ENCODE peak calls at places on chromosomes 6 and 20, in five cellular contexts. X is left ventricle myocardium inferior, E is fibroblast of lung, B is tibial artery, J is kidney. Q is an unnamed sample. For H3K4me1, the result is how much of the 10 kb centered on the place peaks cover.

GRCh38 chr6:122789862-122790739 is 1.0 kb downstream of the SMPDL3A start:
- DNase-seq in X (peak), E (peak), B (no peak), J (peak), Q (peak)

GRCh38 chr6:683742-684440 is 9.0 kb downstream of the EXOC2 start:
- DNase-seq in X (no peak), E (peak), B (no peak), J (no peak), Q (no peak)

GRCh38 chr6:119347466-119348307 is 1.9 kb downstream of the MAN1A1 start:
- DNase-seq in X (peak), E (peak), B (peak), J (peak), Q (peak)

GRCh38 chr6:17790486-17790885 is 83.8 kb upstream of the NUP153 start:
- DNase-seq in X (no peak), E (no peak), B (no peak), J (no peak), Q (no peak)

GRCh38 chr6:89921691-89922090 is 27.4 kb downstream of the GJA10 start:
- DNase-seq in X (no peak), E (no peak), B (no peak), J (no peak), Q (no peak)

GRCh38 chr6:13012977-13013680 is 296.6 kb downstream of the PHACTR1 start:
- DNase-seq in X (peak), E (no peak), B (peak), J (peak), Q (no peak)

GRCh38 chr6:156976144-156977088 is 199.2 kb downstream of the ARID1B start:
- DNase-seq in X (no peak), E (peak), B (no peak), J (no peak), Q (no peak)

GRCh38 chr20:50193851-50194830 is 3.5 kb downstream of the CEBPB start:
- DNase-seq in X (no peak), E (peak), B (peak), J (no peak), Q (no peak)

GRCh38 chr6:65116326-65116725 is 590.7 kb downstream of the EYS start:
- DNase-seq in X (no peak), E (no peak), B (no peak), J (no peak), Q (no peak)

GRCh38 chr20:63956664-63957003 is 418 bp upstream of the UCKL1 start:
- DNase-seq in X (no peak), E (no peak), B (no peak), J (no peak), Q (no peak)

GRCh38 chr6:54426995-54427394 is 118.8 kb downstream of the TINAG start:
- DNase-seq in X (no peak), E (no peak), B (no peak), J (no peak), Q (no peak)

GRCh38 chr20:17622086-17622850 is 52.4 kb downstream of the DSTN start:
- DNase-seq in X (peak), E (no peak), B (peak), J (peak), Q (peak)

GRCh38 chr6:135163440-135163738 is 17.7 kb upstream of the MYB start:
- DNase-seq in X (no peak), E (no peak), B (no peak), J (no peak), Q (no peak)

GRCh38 chr6:159398633-159399032 is 229.4 kb downstream of the FNDC1 start:
- DNase-seq in X (no peak), E (no peak), B (no peak), J (no peak), Q (no peak)

GRCh38 chr20:59985864-59986263 is 27.6 kb downstream of the CDH26 start:
- DNase-seq in X (peak), E (no peak), B (no peak), J (no peak), Q (no peak)

GRCh38 chr6:164150221-164150620 is 735.7 kb downstream of the QKI start:
- DNase-seq in X (no peak), E (no peak), B (no peak), J (no peak), Q (no peak)

GRCh38 chr6:41975276-41975675 is 33.7 kb upstream of the CCND3 start:
- DNase-seq in X (no peak), E (no peak), B (no peak), J (no peak), Q (no peak)

GRCh38 chr20:54668271-54669053 is 193.1 kb downstream of the DOK5 start:
- DNase-seq in X (no peak), E (peak), B (no peak), J (no peak), Q (no peak)

GRCh38 chr6:166664135-166664534 is 37.1 kb upstream of the RPS6KA2 start:
- DNase-seq in X (no peak), E (no peak), B (no peak), J (no peak), Q (no peak)

GRCh38 chr6:20789162-20789561 is 254.9 kb downstream of the CDKAL1 start:
- DNase-seq in X (no peak), E (peak), B (no peak), J (no peak), Q (no peak)

GRCh38 chr6:94215614-94216013 is 796.3 kb upstream of the EPHA7 start:
- DNase-seq in X (no peak), E (no peak), B (no peak), J (no peak), Q (no peak)

GRCh38 chr6:106325336-106326178 is at the start of gene ATG5:
- DNase-seq in X (peak), E (peak), B (peak), J (peak), Q (peak)

GRCh38 chr6:27840572-27840971 is 71.6 kb downstream of the OR2B2 start:
- DNase-seq in X (no peak), E (no peak), B (no peak), J (no peak), Q (no peak)

GRCh38 chr6:122079906-122080305 is 319.5 kb upstream of the HSF2 start:
- DNase-seq in X (no peak), E (no peak), B (no peak), J (no peak), Q (no peak)

GRCh38 chr20:35093245-35093884 is 758 bp upstream of the TRPC4AP start:
- DNase-seq in X (no peak), E (peak), B (no peak), J (no peak), Q (no peak)

GRCh38 chr6:131172237-131172636 is 37.0 kb downstream of the AKAP7 start:
- DNase-seq in X (no peak), E (peak), B (no peak), J (no peak), Q (no peak)

GRCh38 chr6:45592991-45593390 is 215.3 kb upstream of the SUPT3H start:
- DNase-seq in X (no peak), E (peak), B (no peak), J (no peak), Q (no peak)

GRCh38 chr20:1815502-1816085 is 79.6 kb upstream of the SIRPA start:
- DNase-seq in X (no peak), E (no peak), B (peak), J (no peak), Q (no peak)
- H3K4me1 ChIP-seq in X (half or more), E (under half), B (half or more), J (under half), Q (under half)

GRCh38 chr6:36897629-36898028 is 11.9 kb downstream of the C6orf89 start:
- DNase-seq in X (no peak), E (no peak), B (no peak), J (no peak), Q (no peak)
- TF ChIP-seq CTCF in X (peak), E (peak), B (no peak), J (no peak), Q (no peak)

DNA sequence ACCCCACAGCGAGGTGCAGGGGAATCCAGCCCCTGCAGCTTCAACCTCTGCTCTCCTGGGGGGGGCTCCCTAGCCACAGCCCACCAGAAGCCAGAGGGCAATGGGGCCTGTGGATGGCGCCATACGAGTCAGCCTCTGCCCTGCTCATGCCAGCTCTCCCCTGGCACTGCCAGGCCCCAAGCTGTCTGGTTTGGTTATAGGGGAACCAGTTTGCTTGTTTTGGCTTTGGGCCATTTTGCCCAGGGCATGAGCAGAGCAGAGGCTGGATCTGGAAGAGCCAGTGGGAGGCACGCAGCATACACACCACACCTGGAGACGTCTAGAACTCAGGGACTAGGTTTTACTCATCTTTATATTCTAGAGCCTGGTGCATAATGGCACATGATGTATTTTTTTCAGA is 66.7 kb upstream of the SLC22A16 start:
- DNase-seq in X (no peak), E (no peak), B (no peak), J (no peak), Q (no peak)
- H3K4me1 ChIP-seq in X (under half), E (under half), B (under half), J (under half), Q (under half)

GRCh38 chr6:44087623-44088022 is 39.6 kb downstream of the MRPL14 start:
- DNase-seq in X (no peak), E (no peak), B (no peak), J (no peak), Q (no peak)

GRCh38 chr6:44085219-44085618 is 42.0 kb downstream of the MRPL14 start:
- DNase-seq in X (no peak), E (no peak), B (no peak), J (no peak), Q (no peak)

GRCh38 chr6:44088827-44089590 is 38.2 kb downstream of the MRPL14 start:
- DNase-seq in X (no peak), E (no peak), B (no peak), J (no peak), Q (no peak)

GRCh38 chr6:44084231-44085014 is 42.8 kb downstream of the MRPL14 start:
- DNase-seq in X (no peak), E (no peak), B (no peak), J (no peak), Q (no peak)

DNA sequence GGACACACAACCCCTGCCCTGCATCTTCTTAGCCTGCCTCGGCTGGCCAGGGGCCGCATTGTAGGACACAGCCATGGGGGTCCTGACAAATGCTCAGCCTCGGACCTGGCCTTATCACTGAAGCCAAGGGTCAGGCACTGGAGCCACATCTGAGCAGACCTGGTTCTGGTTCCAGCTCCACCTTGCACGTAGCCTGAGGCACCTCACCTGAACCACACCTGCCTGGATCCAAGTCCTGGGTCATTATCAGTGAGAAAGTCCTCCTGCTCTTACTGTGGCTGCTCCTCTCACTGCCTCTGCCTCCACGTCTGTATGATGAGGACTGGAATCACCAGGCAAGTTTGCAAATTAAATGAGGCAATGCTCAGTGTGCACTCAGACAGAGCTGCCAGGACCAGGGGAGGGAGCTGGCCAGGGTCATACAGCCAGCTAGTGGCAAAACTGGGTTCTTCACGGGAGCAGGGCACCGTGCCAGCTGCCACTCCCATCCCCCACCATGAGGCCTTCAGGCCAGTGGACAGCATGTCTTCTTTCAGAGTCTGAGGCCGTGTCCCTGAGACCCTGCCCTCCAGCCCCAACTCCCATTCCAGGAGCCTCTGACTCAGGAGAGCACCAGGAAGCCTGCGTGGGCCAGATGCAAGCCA is 40.2 kb downstream of the MRPL14 start:
- DNase-seq in X (peak), E (no peak), B (no peak), J (peak), Q (peak)
- TF ChIP-seq CTCF in X (no peak), E (no peak), B (no peak), J (no peak), Q (no peak)